ENCODE peak calls at places on chromosomes 11 and 22, in four cellular contexts. L is left ventricle myocardium inferior, V is colonic mucosa, A is A549. S is an unnamed sample.

GRCh38 chr22:30253205-30253852 is 6.8 kb upstream of the LIF start:
- DNase-seq in A (peak; percentile 62), V (peak; percentile 76), L (peak; percentile 78), S (no peak)

GRCh38 chr22:49158741-49159564 is 668.7 kb downstream of the BRD1 start:
- DNase-seq in A (no peak), V (no peak), L (no peak), S (no peak)

GRCh38 chr22:38799265-38800002 is 5.5 kb upstream of the DNAL4 start:
- DNase-seq in A (no peak), V (no peak), L (no peak), S (no peak)

GRCh38 chr11:10051868-10052586 is 242.0 kb downstream of the SBF2 start:
- DNase-seq in V (no peak), L (no peak), A (no peak), S (no peak)

GRCh38 chr11:87028688-87029087 is 9.0 kb upstream of the TMEM135 start:
- DNase-seq in V (no peak), L (no peak), A (no peak), S (no peak)

GRCh38 chr11:7604331-7604973 is 68.8 kb downstream of the CYB5R2 start:
- DNase-seq in L (no peak), V (peak; percentile 79), A (no peak), S (no peak)

GRCh38 chr22:43042101-43042780 is 27.3 kb upstream of the PACSIN2 start:
- DNase-seq in L (no peak), A (no peak), V (no peak), S (no peak)

GRCh38 chr11:47731466-47731865 is 16.3 kb upstream of the AGBL2 start:
- DNase-seq in A (no peak), V (no peak), L (no peak), S (no peak)

GRCh38 chr11:113085446-113085845 is 124.2 kb downstream of the NCAM1 start:
- DNase-seq in L (no peak), A (no peak), V (no peak), S (no peak)

GRCh38 chr11:86459682-86460460 is 85.2 kb downstream of the CCDC81 start:
- DNase-seq in V (no peak), L (peak; percentile 45), A (peak; percentile 71), S (no peak)

GRCh38 chr11:111814567-111814966 is 48.4 kb upstream of the PPP2R1B start:
- DNase-seq in V (no peak), L (no peak), A (no peak), S (no peak)

GRCh38 chr11:64659417-64660144 is 63.4 kb downstream of the NRXN2 start:
- DNase-seq in V (no peak), L (no peak), A (peak; percentile 64), S (no peak)

GRCh38 chr22:28822930-28823481 is 22.6 kb upstream of the XBP1 start:
- DNase-seq in L (no peak), A (no peak), V (peak; percentile 73), S (no peak)

GRCh38 chr11:61329871-61330270 is 3.0 kb downstream of the DDB1 start:
- DNase-seq in L (no peak), V (no peak), A (no peak), S (no peak)

GRCh38 chr11:13207665-13208594 is 69.7 kb upstream of the BMAL1 start:
- DNase-seq in A (no peak), L (no peak), V (peak; percentile 54), S (peak; percentile 53)
- H3K4me3 ChIP-seq in A (peak overlapping the region; percentile 1), L (peak overlapping the region; percentile 56), V (peak overlapping the region; percentile 22), S (peak overlapping the region; percentile 33)

DNA sequence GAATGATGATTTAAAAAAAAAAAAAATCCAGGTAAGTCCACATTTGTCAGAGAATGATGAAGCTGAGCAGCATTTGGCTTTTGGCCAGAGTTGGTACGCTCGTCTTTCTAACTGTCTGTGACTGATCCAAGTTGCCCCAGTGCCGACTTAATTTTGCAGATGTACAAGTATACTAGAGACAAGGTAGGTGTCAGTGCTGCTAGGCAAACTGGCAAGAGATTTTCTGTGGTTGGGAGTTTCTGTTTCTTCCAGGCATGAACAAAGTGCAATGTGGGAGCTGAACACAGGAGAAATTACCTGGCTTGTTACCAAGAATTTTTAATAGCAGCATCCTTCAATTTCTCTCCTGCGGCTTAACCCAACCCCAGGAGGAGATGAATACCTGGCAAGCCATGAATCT is 307.7 kb downstream of the BUD13 start:
- DNase-seq in L (no peak), V (no peak), A (no peak), S (no peak)
- H3K27ac ChIP-seq in L (no peak overlapping the region), V (no peak overlapping the region), A (no peak overlapping the region), S (no peak overlapping the region)

GRCh38 chr22:17921871-17922821 is 102.2 kb downstream of the MICAL3 start:
- DNase-seq in L (peak; percentile 54), A (no peak), V (peak; percentile 58), S (no peak)

GRCh38 chr22:17918840-17919239 is 105.5 kb downstream of the MICAL3 start:
- DNase-seq in V (no peak), A (no peak), L (no peak), S (no peak)

GRCh38 chr22:17919276-17920144 is 104.9 kb downstream of the MICAL3 start:
- DNase-seq in L (peak; percentile 63), A (no peak), V (peak; percentile 38), S (no peak)

GRCh38 chr22:17920992-17921650 is 103.2 kb downstream of the MICAL3 start:
- DNase-seq in V (no peak), A (no peak), L (no peak), S (no peak)

GRCh38 chr22:17920145-17920605 is 104.2 kb downstream of the MICAL3 start:
- DNase-seq in V (peak; percentile 79), A (no peak), L (peak; percentile 76), S (no peak)
- H3K4me3 ChIP-seq in V (no peak overlapping the region), A (no peak overlapping the region), L (peak overlapping the region; percentile 58), S (no peak overlapping the region)

GRCh38 chr11:121795206-121795605 is 320.8 kb downstream of the BLID start:
- DNase-seq in L (no peak), A (no peak), V (no peak), S (no peak)
- H3K27ac ChIP-seq in L (no peak overlapping the region), A (no peak overlapping the region), V (no peak overlapping the region), S (no peak overlapping the region)

DNA sequence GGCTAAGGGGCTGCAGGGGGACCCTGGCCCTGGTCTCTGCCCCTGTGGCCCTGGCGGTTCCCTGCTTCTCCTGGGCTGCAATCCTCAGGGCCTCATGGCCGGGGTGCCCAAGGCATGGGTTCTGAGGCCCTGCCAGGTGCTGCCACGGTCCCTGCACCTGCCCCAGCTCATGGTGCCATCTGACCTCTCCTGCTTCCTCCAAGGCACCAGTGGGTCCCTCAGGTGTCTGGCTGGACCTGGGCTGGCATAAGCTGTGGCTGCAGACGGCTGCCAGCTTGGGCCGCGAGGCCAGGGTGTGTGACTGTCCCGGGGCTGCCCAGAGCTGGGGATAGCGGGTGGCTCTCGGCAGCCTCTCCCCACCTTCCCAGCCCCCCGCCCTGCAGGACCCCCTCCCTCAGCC is 2.0 kb downstream of the INS start:
- DNase-seq in A (no peak), L (no peak), V (no peak), S (no peak)
- H3K4me3 ChIP-seq in A (no peak overlapping the region), L (no peak overlapping the region), V (no peak overlapping the region), S (no peak overlapping the region)

DNA sequence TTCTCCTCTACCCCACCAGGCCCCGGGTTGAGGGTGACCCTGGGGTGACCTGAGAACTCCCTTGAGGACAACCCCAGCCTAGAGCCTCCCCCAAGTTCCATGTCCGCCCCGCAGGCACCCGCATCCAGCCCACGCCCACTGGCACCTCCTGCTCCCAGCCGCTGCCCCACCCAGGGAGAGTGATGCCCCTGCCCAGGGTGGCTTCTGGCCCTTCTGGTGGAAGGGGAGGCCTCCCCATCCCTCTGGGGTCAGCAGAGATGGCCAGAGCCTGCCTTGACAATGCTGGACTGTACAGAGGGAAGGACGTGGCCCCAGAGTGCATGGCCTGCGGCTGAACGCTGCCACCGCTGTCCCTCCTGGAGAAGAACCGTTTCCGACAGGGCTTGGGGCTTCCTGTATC is 1.1 kb upstream of the TH start:
- DNase-seq in L (no peak), V (no peak), A (no peak), S (no peak)
- H3K27ac ChIP-seq in L (no peak overlapping the region), V (no peak overlapping the region), A (no peak overlapping the region), S (no peak overlapping the region)

DNA sequence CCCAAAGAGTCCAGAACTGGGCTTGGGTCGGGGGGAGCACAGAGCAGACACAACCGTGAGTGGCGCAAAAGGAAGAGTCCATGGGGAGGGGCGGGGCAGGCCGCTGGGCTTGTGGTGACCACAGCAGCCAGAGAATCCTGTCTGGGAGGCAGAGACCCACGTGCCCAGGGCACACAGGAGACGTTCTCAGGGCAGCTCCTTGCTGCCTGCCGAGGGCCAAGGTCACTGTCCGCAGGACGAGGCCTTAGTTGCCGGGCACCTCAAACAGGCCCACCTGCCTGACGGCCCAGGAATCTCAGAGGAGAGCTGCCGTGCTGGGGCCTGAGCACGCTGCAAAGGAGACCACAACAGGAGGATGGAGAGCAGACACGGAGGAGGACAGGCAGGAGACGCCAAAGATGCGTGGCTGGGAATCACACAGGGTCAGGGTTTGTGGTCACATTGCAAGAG is 87.8 kb downstream of the MYEOV start:
- DNase-seq in A (no peak), L (no peak), V (no peak), S (no peak)
- H3K4me3 ChIP-seq in A (no peak overlapping the region), L (peak overlapping the region; percentile 33), V (no peak overlapping the region), S (no peak overlapping the region)

GRCh38 chr11:69378303-69379141 is 84.6 kb downstream of the MYEOV start:
- DNase-seq in V (no peak), L (peak; percentile 7), A (no peak), S (no peak)
- H3K27ac ChIP-seq in V (no peak overlapping the region), L (no peak overlapping the region), A (no peak overlapping the region), S (no peak overlapping the region)